ENCODE peak calls at places on chromosomes 5 and 9, in nine cellular contexts. U is GM10248, M is endodermal cell, W is endothelial cell, C is neural progenitor cell, G is GM23338, E is AG04450, Q is thyroid gland, Y is lower leg skin. D is an unnamed sample.

GRCh38 chr5:76425940-76426339 is 22.9 kb downstream of the IQGAP2 start:
- DNase-seq in U (no peak), M (no peak), W (no peak), C (no peak), G (no peak), E (no peak), Q (no peak), Y (no peak), D (no peak)

GRCh38 chr9:5896863-5897262 is 6.2 kb downstream of the MLANA start:
- DNase-seq in U (no peak), M (no peak), W (no peak), C (no peak), G (no peak), E (no peak), Q (no peak), Y (no peak), D (no peak)

GRCh38 chr5:147303976-147304375 is 69.2 kb downstream of the STK32A start:
- DNase-seq in U (no peak), M (no peak), W (no peak), C (no peak), G (no peak), E (peak; percentile 21), Q (peak; percentile 68), Y (no peak), D (no peak)

GRCh38 chr5:175542232-175542965 is 64.0 kb downstream of the SFXN1 start:
- DNase-seq in U (no peak), M (no peak), W (no peak), C (no peak), G (no peak), E (no peak), Q (no peak), Y (no peak), D (peak; percentile 72)

GRCh38 chr5:112616812-112617547 is 120.7 kb upstream of the APC start:
- DNase-seq in U (no peak), M (no peak), W (no peak), C (no peak), G (no peak), E (no peak), Q (no peak), Y (no peak), D (no peak)

GRCh38 chr9:92986175-92987110 is 39.1 kb downstream of the FGD3 start:
- DNase-seq in U (peak; percentile 15), M (no peak), W (no peak), C (no peak), G (peak; percentile 71), E (no peak), Q (peak; percentile 63), Y (no peak), D (peak; percentile 72)

GRCh38 chr9:18184034-18184800 is 289.7 kb upstream of the ADAMTSL1 start:
- DNase-seq in U (no peak), M (no peak), W (no peak), C (no peak), G (no peak), E (no peak), Q (peak; percentile 60), Y (no peak), D (no peak)

GRCh38 chr5:40046792-40047191 is 622.0 kb upstream of the DAB2 start:
- DNase-seq in U (no peak), M (no peak), W (no peak), C (no peak), G (no peak), E (no peak), Q (no peak), Y (no peak), D (no peak)

GRCh38 chr5:62268239-62268638 is 37.8 kb upstream of the KIF2A start:
- DNase-seq in U (no peak), M (no peak), W (no peak), C (no peak), G (peak; percentile 8), E (no peak), Q (peak; percentile 20), Y (no peak), D (no peak)

GRCh38 chr5:177403826-177404640 is 3.6 kb upstream of the PFN3 start:
- DNase-seq in U (peak; percentile 93), M (peak; percentile 85), W (peak; percentile 80), C (peak; percentile 83), G (peak; percentile 80), E (peak; percentile 49), Q (peak; percentile 85), Y (peak; percentile 75), D (peak; percentile 89)

GRCh38 chr9:95749493-95749892 is 126.0 kb upstream of the ERCC6L2 start:
- DNase-seq in U (no peak), M (no peak), W (no peak), C (peak; percentile 36), G (no peak), E (no peak), Q (no peak), Y (no peak), D (no peak)

GRCh38 chr9:87812375-87813118 is 70.1 kb upstream of the SPATA31E1 start:
- DNase-seq in U (peak; percentile 31), M (peak; percentile 75), W (peak; percentile 36), C (peak; percentile 55), G (peak; percentile 75), E (peak; percentile 13), Q (no peak), Y (no peak), D (peak; percentile 47)

GRCh38 chr5:78490709-78491485 is 130.5 kb downstream of the SCAMP1 start:
- DNase-seq in U (no peak), M (no peak), W (no peak), C (no peak), G (no peak), E (no peak), Q (no peak), Y (no peak), D (no peak)

GRCh38 chr5:36875789-36876388 is 680 bp upstream of the NIPBL start:
- DNase-seq in U (peak; percentile 80), M (peak; percentile 87), W (peak; percentile 82), C (peak; percentile 90), G (peak; percentile 73), E (peak; percentile 29), Q (peak; percentile 84), Y (peak; percentile 55), D (peak; percentile 76)
- TF ChIP-seq CTCF in U (peak; percentile 53), M (peak; percentile 65), W (no peak), C (peak; percentile 55), G (peak; percentile 42), E (peak; percentile 71), Q (peak; percentile 50), Y (no peak), D (peak; percentile 25)

DNA sequence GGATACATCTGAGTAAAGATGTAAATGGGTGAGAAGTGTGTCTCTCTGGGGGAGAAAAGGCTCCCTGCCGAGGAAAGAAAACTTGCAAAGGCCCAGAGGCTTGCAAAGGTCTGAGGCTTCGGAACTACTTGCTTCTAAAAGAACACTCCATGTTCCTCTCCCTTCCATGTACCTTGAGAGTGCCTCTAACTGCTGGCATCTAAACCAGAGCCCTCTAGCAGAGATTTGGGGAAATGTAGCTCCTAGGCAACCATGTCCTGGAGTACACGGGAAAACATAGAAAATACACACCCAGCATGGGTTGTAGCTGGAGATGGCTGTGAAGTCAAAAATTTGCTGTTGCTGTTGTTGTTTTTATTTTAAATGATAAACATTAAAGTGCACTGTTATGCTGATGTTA is 151.6 kb downstream of the SYK start:
- DNase-seq in U (no peak), M (no peak), W (no peak), C (no peak), G (peak; percentile 39), E (no peak), Q (no peak), Y (no peak), D (no peak)
- TF ChIP-seq CTCF in U (no peak), M (no peak), W (no peak), C (peak; percentile 6), G (peak; percentile 21), E (no peak), Q (no peak), Y (no peak), D (no peak)

GRCh38 chr5:167840736-167841135 is 450.7 kb upstream of the WWC1 start:
- DNase-seq in U (no peak), M (no peak), W (no peak), C (no peak), G (no peak), E (no peak), Q (no peak), Y (no peak), D (no peak)

GRCh38 chr5:167833456-167833855 is 458.0 kb upstream of the WWC1 start:
- DNase-seq in U (no peak), M (peak; percentile 70), W (no peak), C (no peak), G (no peak), E (no peak), Q (no peak), Y (no peak), D (no peak)

GRCh38 chr5:167839065-167839464 is 452.4 kb upstream of the WWC1 start:
- DNase-seq in U (no peak), M (peak; percentile 18), W (no peak), C (no peak), G (no peak), E (no peak), Q (no peak), Y (no peak), D (no peak)

GRCh38 chr5:167837127-167837526 is 454.3 kb upstream of the WWC1 start:
- DNase-seq in U (no peak), M (no peak), W (no peak), C (no peak), G (no peak), E (no peak), Q (no peak), Y (no peak), D (no peak)

DNA sequence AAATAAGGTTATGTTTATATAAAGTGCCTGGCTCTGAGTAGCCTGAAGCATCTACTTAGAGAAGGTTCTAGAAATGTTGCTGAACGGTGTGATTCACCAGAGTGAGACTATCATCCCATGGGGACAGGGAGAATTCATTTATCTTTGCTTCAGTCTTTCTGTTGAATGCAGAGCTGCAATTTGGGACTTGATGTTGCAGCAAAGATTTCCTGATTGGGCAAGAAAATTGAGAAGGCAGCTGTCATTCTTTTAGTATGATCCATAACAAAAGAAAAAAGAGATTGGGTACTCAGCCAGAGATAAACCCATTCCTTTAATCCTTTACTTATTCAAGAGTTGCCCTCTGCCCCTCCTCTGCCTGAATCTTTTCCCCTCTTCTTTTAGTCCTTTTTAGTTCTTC is 456.3 kb upstream of the WWC1 start:
- DNase-seq in U (no peak), M (peak; percentile 8), W (no peak), C (peak; percentile 7), G (no peak), E (no peak), Q (no peak), Y (no peak), D (no peak)
- TF ChIP-seq CTCF in U (no peak), M (no peak), W (no peak), C (no peak), G (no peak), E (no peak), Q (no peak), Y (no peak), D (no peak)

DNA sequence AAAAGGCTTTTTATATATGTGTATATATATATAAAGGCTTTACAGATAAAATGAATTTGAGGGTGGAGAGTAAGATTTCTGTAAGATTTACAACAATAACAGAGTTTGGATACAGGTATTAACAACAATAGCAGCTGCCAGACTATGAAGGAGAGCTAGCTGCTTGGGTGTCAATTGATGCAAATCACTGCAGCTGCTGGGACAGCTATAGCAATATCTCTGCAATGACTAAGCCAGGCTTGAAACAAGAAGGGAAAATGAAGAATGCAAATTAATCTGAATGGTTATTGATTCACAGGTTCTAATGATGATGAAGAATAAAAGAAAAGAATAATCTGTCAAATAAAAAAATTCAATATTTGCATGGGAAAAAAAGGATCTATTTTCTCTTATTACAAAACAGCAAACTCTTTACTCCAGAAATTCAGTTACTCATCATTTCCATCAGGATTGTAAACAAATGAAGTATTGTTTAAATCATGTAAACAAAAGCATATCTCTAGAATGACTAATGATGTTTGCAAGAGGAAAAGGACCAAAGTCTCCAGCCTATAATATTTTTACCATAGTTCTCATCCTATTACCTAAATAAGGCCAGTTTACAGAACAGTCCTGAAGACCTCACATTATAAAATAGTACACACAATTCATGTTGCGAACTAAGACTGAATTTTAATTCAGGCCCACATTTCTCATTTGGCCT is 219.0 kb downstream of the HTR1A start:
- DNase-seq in U (no peak), M (no peak), W (no peak), C (no peak), G (no peak), E (no peak), Q (no peak), Y (no peak), D (no peak)
- TF ChIP-seq CTCF in U (no peak), M (no peak), W (no peak), C (no peak), G (no peak), E (no peak), Q (no peak), Y (no peak), D (no peak)